ENCODE peak calls at places on chromosome 3, in four cellular contexts. F, I, Y and L are unnamed samples.

GRCh38 chr3:126259411-126260391 is 79.3 kb upstream of the ALDH1L1 start:
- DNase-seq in F (no peak), I (peak; percentile 35), Y (peak; percentile 64), L (no peak)

GRCh38 chr3:53375019-53375418 is 27.7 kb upstream of the DCP1A start:
- DNase-seq in F (peak; percentile 35), I (peak; percentile 67), Y (peak; percentile 65), L (peak; percentile 72)

GRCh38 chr3:113606539-113607218 is 74.3 kb downstream of the SIDT1 start:
- DNase-seq in F (no peak), I (no peak), Y (no peak), L (no peak)

GRCh38 chr3:133988631-133989161 is 41.0 kb downstream of the SLCO2A1 start:
- DNase-seq in F (no peak), I (no peak), Y (no peak), L (no peak)

GRCh38 chr3:43650345-43650744 is 28.5 kb upstream of the ANO10 start:
- DNase-seq in F (no peak), I (no peak), Y (no peak), L (no peak)

GRCh38 chr3:117160176-117160575 is 450.6 kb downstream of the TUSC7 start:
- DNase-seq in F (no peak), I (no peak), Y (no peak), L (no peak)

GRCh38 chr3:47646362-47646761 is 67.7 kb upstream of the CSPG5 start:
- DNase-seq in F (peak; percentile 88), I (peak; percentile 45), Y (no peak), L (no peak)

GRCh38 chr3:138945646-138946553 is 1.0 kb downstream of the FOXL2 start:
- DNase-seq in F (peak; percentile 62), I (peak; percentile 38), Y (no peak), L (no peak)

GRCh38 chr3:37943126-37943525 is 47.5 kb upstream of the VILL start:
- DNase-seq in F (no peak), I (no peak), Y (no peak), L (no peak)

DNA sequence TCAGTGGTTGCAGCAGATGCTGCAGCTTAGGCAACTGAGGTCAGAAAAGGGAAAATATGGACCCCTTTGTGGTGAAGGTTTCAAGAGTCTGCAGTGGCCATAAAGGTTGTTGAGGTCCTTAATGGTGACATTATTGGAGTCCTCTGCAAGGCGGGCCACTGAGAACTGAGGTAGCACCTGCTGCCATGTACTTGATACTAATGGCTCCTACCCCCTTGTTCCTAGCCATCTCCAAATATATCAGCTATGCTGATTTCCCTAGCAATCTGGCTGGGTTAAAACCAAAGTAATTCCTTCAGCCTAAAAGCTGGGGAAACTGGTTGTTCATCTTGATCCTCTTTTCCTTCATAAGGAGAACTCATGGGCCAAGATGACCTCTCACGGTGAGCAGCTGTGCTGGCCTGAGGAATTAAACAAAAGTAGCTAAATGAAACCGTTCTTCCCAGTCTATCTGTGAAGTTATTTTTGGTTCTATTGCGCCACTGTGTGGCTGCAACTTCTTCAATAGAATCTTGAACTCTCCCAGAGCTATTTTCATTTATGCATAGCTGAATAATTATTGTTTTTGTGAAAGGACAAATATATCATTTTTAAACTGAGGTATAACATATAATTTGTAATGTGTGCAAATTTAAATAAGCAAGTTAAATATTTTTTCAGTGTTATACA is 76.1 kb upstream of the PLSCR4 start:
- DNase-seq in F (peak; percentile 76), I (peak; percentile 83), Y (no peak), L (no peak)
- TF ChIP-seq CTCF in F (peak; percentile 71), I (peak; percentile 62), Y (peak; percentile 59), L (no peak)

GRCh38 chr3:8191406-8191805 is 310.2 kb upstream of the LMCD1 start:
- DNase-seq in F (no peak), I (no peak), Y (no peak), L (no peak)
- TF ChIP-seq CTCF in F (no peak), I (no peak), Y (no peak), L (no peak)

GRCh38 chr3:63911901-63912767 is at the start of gene SCAANT1:
- DNase-seq in F (peak; percentile 90), I (peak; percentile 86), Y (peak; percentile 92), L (peak; percentile 71)
- TF ChIP-seq CTCF in F (no peak), I (no peak), Y (peak; percentile 26), L (no peak)

DNA sequence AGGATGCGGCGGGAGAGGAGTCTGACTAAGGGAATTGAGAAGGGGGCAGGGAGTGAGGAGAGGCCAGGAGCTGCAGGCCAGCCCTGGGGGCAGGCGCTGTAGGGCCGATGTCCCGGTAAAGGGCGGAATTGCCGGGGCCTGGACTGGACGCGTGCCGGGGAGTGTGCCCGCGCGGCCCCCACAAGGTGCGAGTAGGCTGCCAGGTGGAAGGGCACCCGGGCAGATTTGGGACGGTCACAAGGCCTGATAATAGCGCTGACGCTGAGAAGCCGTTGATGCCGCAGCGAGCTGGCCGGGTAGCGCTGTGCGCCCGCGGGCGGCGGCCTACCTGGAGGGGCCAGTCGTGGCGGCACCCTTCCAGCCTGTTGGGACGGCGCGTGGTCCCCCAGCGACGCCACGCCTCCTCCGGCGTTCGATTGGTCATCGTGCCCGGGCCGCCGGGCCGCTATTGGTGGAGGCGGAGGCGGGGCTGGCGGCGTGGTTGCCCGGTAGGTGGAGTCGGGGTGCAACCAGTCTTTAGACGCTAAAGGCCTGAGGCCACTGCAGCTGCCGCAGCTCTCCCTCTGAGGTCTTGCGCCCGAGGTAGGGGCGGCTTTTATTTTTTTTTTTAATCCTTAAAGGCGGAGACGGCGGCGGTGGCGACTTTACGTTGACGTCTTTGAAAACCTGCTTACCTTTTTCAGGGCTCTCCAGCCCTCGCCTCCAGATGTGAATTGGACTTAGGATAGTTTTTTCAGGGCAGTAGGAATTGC is 919 bp downstream of the SLC25A38 start:
- DNase-seq in F (peak; percentile 89), I (peak; percentile 84), Y (peak; percentile 96), L (peak; percentile 96)
- TF ChIP-seq CTCF in F (peak; percentile 14), I (no peak), Y (peak; percentile 34), L (no peak)

DNA sequence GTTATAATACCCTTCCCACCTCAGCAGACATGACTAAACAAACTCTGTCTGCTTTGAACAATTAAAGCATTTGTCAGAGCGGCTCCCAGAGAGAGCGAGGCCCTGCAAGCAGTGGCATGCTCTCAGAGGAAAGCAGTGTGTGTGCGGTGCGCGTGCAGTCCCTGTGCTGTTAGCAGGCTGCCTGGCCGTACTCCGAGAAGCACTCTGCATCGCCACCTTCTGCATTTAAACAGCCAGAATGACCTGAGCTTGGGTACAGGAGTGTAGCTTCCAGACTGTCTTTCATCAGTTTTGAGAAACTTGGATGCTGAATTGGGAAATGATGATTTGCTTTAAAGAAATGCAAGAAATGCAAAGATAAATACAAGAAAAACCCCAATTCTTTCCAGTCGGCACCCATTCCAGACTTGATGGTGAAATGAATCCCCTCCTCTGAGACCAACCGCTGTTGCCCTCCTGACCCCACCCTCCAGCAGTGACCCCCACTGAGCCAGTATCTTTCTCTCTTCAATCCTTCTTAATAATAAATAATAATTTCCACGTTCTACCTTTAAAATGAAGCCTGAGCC is 113.5 kb downstream of the VGLL4 start:
- DNase-seq in F (peak; percentile 87), I (peak; percentile 94), Y (no peak), L (no peak)
- TF ChIP-seq CTCF in F (peak; percentile 27), I (peak; percentile 17), Y (no peak), L (no peak)